ENCODE peak calls at places on chromosome 17, in six cellular contexts. X is upper lobe of right lung, G is heart left ventricle, B is ovary, N is stomach, F is fibroblast of lung. A is an unnamed sample. For H3K4me1, the result is how much of the 10 kb centered on the place peaks cover.

GRCh38 chr17:41710472-41711090 is 1.6 kb upstream of the GAST start:
- DNase-seq in B (no peak), G (no peak), F (peak), X (no peak), N (no peak), A (no peak)

GRCh38 chr17:17121162-17121561 is 78.9 kb downstream of the MPRIP start:
- DNase-seq in G (no peak), N (no peak), F (no peak), B (no peak), X (no peak), A (no peak)

GRCh38 chr17:6701719-6702118 is 11.4 kb downstream of the SLC13A5 start:
- DNase-seq in N (no peak), B (peak), G (no peak), F (no peak), X (no peak), A (peak)

GRCh38 chr17:550776-551175 is 163.9 kb downstream of the VPS53 start:
- DNase-seq in X (no peak), F (no peak), N (no peak), B (no peak), G (no peak), A (no peak)

GRCh38 chr17:16407911-16408588 is 7.3 kb upstream of the TRPV2 start:
- DNase-seq in N (peak), G (peak), X (no peak), B (peak), F (peak), A (peak)

GRCh38 chr17:51120357-51120738 is 320 bp downstream of the SPAG9 start:
- DNase-seq in F (peak), X (no peak), B (no peak), G (no peak), N (peak), A (no peak)

GRCh38 chr17:74283371-74283673 is 9.3 kb downstream of the DNAI2 start:
- DNase-seq in X (no peak), F (no peak), N (no peak), B (no peak), G (no peak), A (no peak)

GRCh38 chr17:50961282-50962220 is 95.4 kb upstream of the TOB1 start:
- DNase-seq in F (no peak), N (no peak), X (no peak), B (no peak), G (no peak), A (no peak)

GRCh38 chr17:50575581-50576210 is 15.2 kb downstream of the CACNA1G start:
- DNase-seq in F (no peak), N (no peak), X (no peak), B (no peak), G (no peak), A (peak)

GRCh38 chr17:31392002-31392855 is 754 bp downstream of the RAB11FIP4 start:
- DNase-seq in G (no peak), X (peak), F (no peak), N (peak), B (no peak), A (peak)

GRCh38 chr17:29584452-29585079 is 4.9 kb downstream of the GIT1 start:
- DNase-seq in N (no peak), B (no peak), F (no peak), G (no peak), X (peak), A (peak)

GRCh38 chr17:36755586-36755985 is 154.2 kb downstream of the MRM1 start:
- DNase-seq in X (no peak), F (no peak), B (no peak), G (no peak), N (no peak), A (no peak)

GRCh38 chr17:81261582-81262336 is 22.6 kb downstream of the NDUFAF8 start:
- DNase-seq in X (no peak), N (no peak), G (no peak), F (no peak), B (no peak), A (peak)

GRCh38 chr17:82396601-82397435 is 21.3 kb upstream of the HEXD start:
- DNase-seq in X (no peak), N (no peak), G (peak), F (peak), B (no peak), A (peak)

GRCh38 chr17:40909755-40910154 is 24.7 kb upstream of the KRT20 start:
- DNase-seq in G (no peak), X (no peak), N (no peak), F (peak), B (no peak), A (no peak)

GRCh38 chr17:81838753-81839255 is 4.0 kb upstream of the PPP1R27 start:
- DNase-seq in F (no peak), X (no peak), N (no peak), G (no peak), B (no peak), A (no peak)

GRCh38 chr17:1137465-1137894 is 42.3 kb downstream of the ABR start:
- DNase-seq in B (no peak), N (no peak), G (no peak), X (no peak), F (peak), A (no peak)

GRCh38 chr17:40582328-40582901 is 17.1 kb upstream of the CCR7 start:
- DNase-seq in F (no peak), N (peak), B (no peak), X (peak), G (peak), A (peak)

GRCh38 chr17:8315740-8316217 is 5.7 kb downstream of the ARHGEF15 start:
- DNase-seq in G (no peak), F (no peak), X (no peak), N (no peak), B (no peak), A (no peak)
- H3K4me1 ChIP-seq in G (under half), F (under half), X (under half), N (under half), B (under half), A (under half)

GRCh38 chr17:44543905-44544523 is 13.3 kb upstream of the FZD2 start:
- DNase-seq in F (peak), N (no peak), G (no peak), X (no peak), B (no peak), A (no peak)
- H3K27ac ChIP-seq in F (peak), N (no peak), G (no peak), X (peak), B (no peak), A (no peak)

GRCh38 chr17:79185671-79186070 is 111.0 kb downstream of the ENGASE start:
- DNase-seq in N (no peak), G (no peak), B (no peak), X (no peak), F (no peak), A (no peak)

GRCh38 chr17:79179334-79179733 is 104.7 kb downstream of the ENGASE start:
- DNase-seq in F (no peak), N (no peak), X (no peak), B (no peak), G (no peak), A (no peak)

GRCh38 chr17:79183221-79184158 is 108.9 kb downstream of the ENGASE start:
- DNase-seq in N (no peak), F (no peak), X (no peak), B (no peak), G (no peak), A (no peak)

GRCh38 chr17:79180358-79181005 is 105.9 kb downstream of the ENGASE start:
- DNase-seq in N (no peak), X (no peak), B (no peak), F (no peak), G (no peak), A (no peak)

DNA sequence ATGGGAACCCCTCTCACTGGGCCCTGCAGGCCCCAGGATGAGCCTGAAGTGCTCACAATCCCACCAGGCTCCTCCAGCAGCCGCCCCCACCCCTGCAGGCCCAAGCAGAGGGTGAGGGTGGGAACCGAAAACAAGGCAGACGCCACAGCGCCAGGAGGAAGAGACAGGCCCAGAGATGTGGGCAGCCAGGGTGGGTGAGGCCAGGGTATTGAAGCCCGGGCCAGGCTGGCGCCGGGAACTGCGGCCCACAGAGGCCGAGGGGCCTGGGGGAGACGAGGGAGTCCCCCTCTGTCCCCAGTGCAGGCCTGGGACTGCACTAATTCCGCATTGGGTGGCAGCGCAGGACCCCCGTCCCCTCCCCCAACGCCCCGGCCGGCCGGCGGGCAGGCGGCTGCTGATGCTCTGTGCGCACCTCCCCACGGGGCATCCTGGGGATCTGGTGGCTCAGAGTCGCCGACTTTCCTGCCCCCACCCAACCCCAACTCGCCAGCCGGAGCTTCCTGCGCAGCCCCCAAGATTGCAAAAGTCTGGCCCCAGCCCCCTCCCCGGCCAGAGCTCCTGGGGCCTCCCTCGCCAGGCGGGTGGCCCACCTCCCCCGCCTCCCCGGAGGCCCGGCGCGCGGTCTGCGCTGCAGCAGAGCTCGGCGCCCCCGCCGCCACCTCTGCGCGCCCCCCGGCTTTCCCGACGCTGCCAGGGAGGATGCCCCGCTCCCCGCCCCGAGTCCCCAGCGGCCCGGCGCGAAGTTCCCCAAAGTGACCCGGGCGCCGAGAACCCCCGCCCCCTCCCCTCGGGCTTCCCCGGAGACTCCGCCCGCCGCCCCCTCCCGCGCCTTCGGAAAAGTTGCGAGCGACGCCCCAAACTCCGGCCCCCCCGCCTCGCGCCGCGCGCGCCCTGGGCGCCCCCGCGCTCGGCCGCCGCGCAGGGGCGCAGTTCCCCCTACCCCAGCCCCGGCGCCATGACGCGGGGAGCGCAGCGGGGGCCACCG is 107.8 kb downstream of the ENGASE start:
- DNase-seq in N (no peak), B (no peak), F (no peak), G (no peak), X (no peak), A (no peak)
- H3K4me3 ChIP-seq in N (no peak), B (no peak), F (no peak), G (no peak), X (no peak), A (no peak)

GRCh38 chr17:3691539-3692166 is 4.3 kb downstream of the P2RX5 start:
- DNase-seq in B (no peak), N (no peak), F (no peak), X (no peak), G (peak), A (no peak)
- H3K4me1 ChIP-seq in B (under half), N (under half), F (under half), X (under half), G (under half), A (under half)

GRCh38 chr17:75785016-75785769 is 587 bp downstream of the UNK start:
- DNase-seq in N (peak), X (peak), F (peak), G (peak), B (peak), A (peak)

GRCh38 chr17:75783803-75784472 is 668 bp upstream of the UNK start:
- DNase-seq in X (peak), N (peak), B (peak), F (no peak), G (peak), A (peak)

GRCh38 chr17:75783069-75783783 is 1.4 kb upstream of the UNK start:
- DNase-seq in X (no peak), F (peak), G (no peak), N (no peak), B (no peak), A (no peak)

GRCh38 chr17:75784473-75785015 is at the start of gene UNK:
- DNase-seq in G (peak), N (peak), B (peak), F (peak), X (peak), A (peak)

GRCh38 chr17:75785770-75786538 is 1.3 kb downstream of the UNK start:
- DNase-seq in B (no peak), G (no peak), N (no peak), X (no peak), F (peak), A (no peak)
- H3K27ac ChIP-seq in B (peak), G (peak), N (peak), X (peak), F (peak), A (peak)

A was measured in right cardiac atrium.